ENCODE peak calls at places on chromosomes 5 and 9, in nine cellular contexts. D is Peyer's patch, C is NB4, H is heart left ventricle, Q is gastrocnemius medialis, L is ovary, E is endothelial cell of umbilical vein, A is IMR-90, I is adrenal gland. X is an unnamed sample.

GRCh38 chr5:80182802-80183645 is 72.8 kb downstream of the SERINC5 start:
- DNase-seq in E (no peak), I (no peak), D (no peak), A (no peak), L (no peak), C (peak; percentile 72), H (no peak), Q (no peak), X (no peak)

GRCh38 chr9:81522721-81523551 is 166.4 kb downstream of the TLE1 start:
- DNase-seq in Q (no peak), D (no peak), I (peak; percentile 27), A (peak; percentile 66), L (no peak), E (peak; percentile 73), H (no peak), C (peak; percentile 36), X (no peak)

GRCh38 chr9:76161546-76161945 is 232.7 kb downstream of the RFK start:
- DNase-seq in H (peak; percentile 34), I (no peak), Q (no peak), A (peak; percentile 95), C (no peak), L (peak; percentile 53), D (no peak), E (no peak), X (no peak)

GRCh38 chr5:36392818-36393217 is 91.1 kb upstream of the RANBP3L start:
- DNase-seq in Q (no peak), H (no peak), C (no peak), L (no peak), D (no peak), A (peak; percentile 21), E (no peak), I (no peak), X (no peak)

GRCh38 chr5:143056792-143057579 is 286.8 kb downstream of the ARHGAP26 start:
- DNase-seq in L (no peak), A (no peak), I (no peak), E (no peak), C (no peak), D (no peak), H (no peak), Q (peak; percentile 59), X (no peak)

GRCh38 chr9:98021306-98022040 is 35.1 kb upstream of the NANS start:
- DNase-seq in L (no peak), D (no peak), I (peak; percentile 90), A (no peak), Q (peak; percentile 77), H (peak; percentile 71), E (no peak), C (no peak), X (no peak)

GRCh38 chr5:59722875-59723274 is 170.7 kb downstream of the PDE4D start:
- DNase-seq in E (peak; percentile 57), D (no peak), Q (no peak), L (no peak), I (no peak), C (no peak), H (no peak), A (peak; percentile 24), X (no peak)

GRCh38 chr5:96699186-96699820 is 37.1 kb downstream of the CAST start:
- DNase-seq in H (no peak), I (no peak), D (no peak), E (peak; percentile 40), Q (no peak), A (peak; percentile 49), C (no peak), L (no peak), X (no peak)

GRCh38 chr9:90287567-90288274 is 354.9 kb downstream of the DIRAS2 start:
- DNase-seq in H (no peak), D (no peak), C (no peak), L (no peak), A (no peak), E (no peak), I (no peak), Q (no peak), X (no peak)

GRCh38 chr5:149428032-149428431 is 48.9 kb upstream of the IL17B start:
- DNase-seq in Q (no peak), C (no peak), L (no peak), I (no peak), D (no peak), A (no peak), H (no peak), E (no peak), X (no peak)

GRCh38 chr9:114372971-114373591 is 14.7 kb downstream of the AKNA start:
- DNase-seq in H (peak; percentile 60), E (no peak), I (peak; percentile 68), Q (peak; percentile 61), D (peak; percentile 67), L (no peak), C (peak; percentile 99), A (no peak), X (no peak)

GRCh38 chr9:112811518-112811917 is 61.0 kb downstream of the SNX30 start:
- DNase-seq in H (no peak), I (no peak), E (no peak), D (no peak), C (no peak), L (no peak), Q (no peak), A (no peak), X (no peak)

GRCh38 chr5:3122216-3122615 is 370.7 kb upstream of the IRX2 start:
- DNase-seq in I (no peak), C (no peak), D (no peak), H (no peak), E (no peak), A (no peak), L (no peak), Q (no peak), X (no peak)

GRCh38 chr9:136613824-136614371 is 48.8 kb upstream of the EGFL7 start:
- DNase-seq in C (no peak), L (no peak), Q (no peak), A (no peak), H (no peak), E (peak; percentile 78), D (no peak), I (no peak), X (no peak)

GRCh38 chr5:43106290-43106638 is 14.4 kb upstream of the ZNF131 start:
- DNase-seq in E (no peak), I (no peak), H (no peak), L (no peak), C (no peak), D (no peak), Q (no peak), A (no peak), X (no peak)

GRCh38 chr5:43104102-43104501 is 16.6 kb upstream of the ZNF131 start:
- DNase-seq in E (no peak), Q (no peak), C (peak; percentile 40), D (no peak), H (no peak), L (no peak), I (no peak), A (no peak), X (no peak)

GRCh38 chr5:43101491-43101890 is 19.2 kb upstream of the ZNF131 start:
- DNase-seq in A (no peak), D (no peak), E (no peak), C (no peak), L (no peak), I (no peak), H (no peak), Q (no peak), X (no peak)

GRCh38 chr5:43110606-43111170 is 10.0 kb upstream of the ZNF131 start:
- DNase-seq in I (no peak), L (no peak), E (no peak), Q (no peak), C (no peak), D (peak; percentile 59), H (no peak), A (no peak), X (no peak)

GRCh38 chr5:43105369-43106289 is 15.1 kb upstream of the ZNF131 start:
- DNase-seq in A (peak; percentile 96), C (peak; percentile 98), Q (peak; percentile 86), H (peak; percentile 89), E (peak; percentile 98), I (peak; percentile 92), L (peak; percentile 91), D (peak; percentile 90), X (peak; percentile 87)
- TF ChIP-seq POLR2A in A (no peak), C (no peak), Q (no peak), H (peak; percentile 23), E (no peak), I (no peak), L (peak; percentile 22), D (no peak), X (no peak)

DNA sequence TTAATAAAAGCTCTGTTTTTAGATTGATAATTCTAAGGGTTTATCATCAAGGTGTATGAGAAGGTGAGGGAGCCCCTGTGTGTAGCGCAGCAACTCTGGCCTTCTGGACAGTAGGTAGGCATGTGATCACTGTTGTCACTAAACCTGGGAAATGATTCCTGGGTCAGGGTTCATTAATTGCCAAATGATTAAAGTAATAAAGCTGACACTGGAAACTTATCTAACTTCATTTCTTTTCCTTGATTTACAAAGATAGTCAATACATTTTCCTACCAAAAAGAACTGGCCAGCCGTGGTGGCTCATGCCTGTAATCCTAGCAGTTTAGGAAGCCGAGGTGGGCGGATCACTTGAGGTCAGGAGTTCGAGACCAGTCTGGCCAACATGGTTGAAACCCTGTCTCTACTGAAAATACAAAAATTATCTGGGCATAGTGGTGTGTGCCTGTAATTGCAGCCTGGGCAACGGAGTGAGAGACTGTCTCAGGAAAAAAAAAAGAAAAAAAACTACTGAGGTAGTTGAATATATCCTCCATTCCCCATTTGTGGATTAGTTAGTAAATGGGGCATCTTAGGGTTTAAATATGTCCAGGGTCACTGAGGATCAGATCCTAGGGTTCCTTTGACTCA is 2.4 kb downstream of the EHMT1 start:
- DNase-seq in L (no peak), E (peak; percentile 30), A (no peak), H (no peak), Q (no peak), I (no peak), D (peak; percentile 16), C (no peak), X (no peak)
- H3K4me3 ChIP-seq in L (no peak overlapping the region), E (no peak overlapping the region), A (no peak overlapping the region), H (no peak overlapping the region), Q (no peak overlapping the region), I (no peak overlapping the region), D (no peak overlapping the region), C (no peak overlapping the region), X (no peak overlapping the region)

DNA sequence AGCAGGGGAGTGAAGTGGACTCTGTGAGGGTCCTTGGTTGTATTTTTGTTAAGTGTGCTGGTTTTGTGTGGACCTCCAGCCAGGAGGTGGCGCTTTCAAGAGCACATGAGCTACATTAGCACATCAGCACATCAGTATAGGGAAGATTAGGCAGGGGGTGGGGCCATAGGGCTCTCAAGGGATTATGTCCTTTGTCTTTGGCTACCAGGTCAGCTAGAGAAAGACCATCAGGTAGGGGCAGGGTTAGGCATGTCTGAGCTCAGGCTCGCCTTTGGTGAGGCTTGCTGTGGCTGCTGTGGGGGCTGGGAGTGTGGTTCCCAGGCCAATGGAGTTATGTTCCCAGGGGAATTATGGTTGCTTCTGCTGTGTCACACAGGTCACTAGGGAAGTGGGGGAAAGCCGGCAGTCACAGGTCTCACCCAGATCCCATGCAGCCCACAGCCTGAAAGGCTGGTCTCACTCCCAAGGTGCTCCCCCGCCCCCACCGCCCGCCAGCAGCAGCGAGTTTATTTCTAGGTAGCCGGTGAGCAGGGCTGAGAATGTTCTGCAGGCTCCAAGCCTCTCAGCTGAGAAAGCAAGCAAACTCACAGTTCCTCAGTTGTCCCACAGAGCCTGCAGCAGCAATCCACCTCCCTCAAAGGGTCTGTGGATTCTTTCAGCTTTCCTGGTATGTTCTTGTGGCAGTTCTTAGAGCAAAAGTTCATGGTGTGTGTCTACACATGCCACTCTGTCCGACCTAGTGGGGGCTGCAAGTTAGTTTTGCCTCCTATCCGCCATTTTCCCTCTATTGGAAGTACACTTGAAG is 13.7 kb downstream of the OR1J1 start:
- DNase-seq in C (peak; percentile 64), Q (no peak), E (no peak), I (no peak), D (no peak), L (no peak), H (no peak), A (no peak), X (no peak)
- TF ChIP-seq POLR2A in C (no peak), Q (no peak), E (no peak), I (no peak), D (no peak), L (no peak), H (no peak), A (no peak), X (no peak)

GRCh38 chr5:180353963-180354574 is 933 bp upstream of the GFPT2 start:
- DNase-seq in H (no peak), L (no peak), C (no peak), D (no peak), E (no peak), I (no peak), Q (no peak), A (no peak), X (no peak)
- H3K4me3 ChIP-seq in H (peak overlapping the region; percentile 64), L (peak overlapping the region; percentile 65), C (no peak overlapping the region), D (peak overlapping the region; percentile 55), E (peak overlapping the region; percentile 56), I (peak overlapping the region; percentile 28), Q (peak overlapping the region; percentile 73), A (peak overlapping the region; percentile 78), X (no peak overlapping the region)